ENCODE peak calls at places on chromosomes 5 and 9, in six cellular contexts. T is activated CD4-positive, alpha-beta T cell treated with anti-CD3 and anti-CD28 coated beads, Interleukin-2, amount 50 U/mL, for 1 hour; H is T-helper 1 cell; L is kidney; R is aorta; Y is sigmoid colon. E is an unnamed sample.

GRCh38 chr9:127347831-127348699 is 48.9 kb upstream of the SLC2A8 start:
- DNase-seq in T (no peak), H (no peak), L (no peak), R (no peak), Y (no peak), E (no peak)

GRCh38 chr5:82793808-82794419 is 283.3 kb downstream of the TMEM167A start:
- DNase-seq in T (peak), H (peak), L (no peak), R (no peak), Y (no peak), E (peak)

GRCh38 chr9:129557192-129558036 is 63.5 kb downstream of the C9orf50 start:
- DNase-seq in T (no peak), H (no peak), L (peak), R (no peak), Y (no peak), E (no peak)

GRCh38 chr9:79482078-79482477 is 89.7 kb upstream of the TLE4 start:
- DNase-seq in T (no peak), H (no peak), L (no peak), R (no peak), Y (no peak), E (no peak)

GRCh38 chr5:125257057-125257970 is 510.9 kb upstream of the ZNF608 start:
- DNase-seq in T (no peak), H (no peak), L (no peak), R (no peak), Y (no peak), E (no peak)

GRCh38 chr9:110785166-110785565 is 116.6 kb downstream of the MUSK start:
- DNase-seq in T (no peak), H (no peak), L (no peak), R (no peak), Y (no peak), E (no peak)

GRCh38 chr5:33457124-33457523 is 16.4 kb downstream of the TARS1 start:
- DNase-seq in T (no peak), H (no peak), L (no peak), R (no peak), Y (no peak), E (no peak)

GRCh38 chr5:167671176-167671575 is 620.3 kb upstream of the WWC1 start:
- DNase-seq in T (no peak), H (no peak), L (no peak), R (no peak), Y (no peak), E (no peak)

GRCh38 chr9:37301369-37302172 is 120.9 kb upstream of the GRHPR start:
- DNase-seq in T (no peak), H (no peak), L (no peak), R (no peak), Y (no peak), E (no peak)

GRCh38 chr9:21611896-21612295 is 129.8 kb upstream of the IFNE start:
- DNase-seq in T (no peak), H (peak), L (no peak), R (no peak), Y (no peak), E (no peak)

GRCh38 chr5:91302958-91303357 is 80.2 kb downstream of the ARRDC3 start:
- DNase-seq in T (no peak), H (no peak), L (no peak), R (no peak), Y (no peak), E (no peak)

GRCh38 chr5:131794596-131794995 is 2.2 kb downstream of the FNIP1 start:
- DNase-seq in T (no peak), H (no peak), L (no peak), R (no peak), Y (no peak), E (no peak)

GRCh38 chr5:72325566-72326297 is 5.6 kb downstream of the PTCD2 start:
- DNase-seq in T (no peak), H (no peak), L (no peak), R (no peak), Y (no peak), E (peak)

GRCh38 chr5:157719231-157719630 is 12.0 kb upstream of the THG1L start:
- DNase-seq in T (no peak), H (no peak), L (no peak), R (no peak), Y (no peak), E (no peak)

GRCh38 chr9:103999375-104000062 is 94.6 kb upstream of the SMC2 start:
- DNase-seq in T (no peak), H (no peak), L (peak), R (peak), Y (no peak), E (no peak)

GRCh38 chr9:128733256-128733655 is 9.3 kb upstream of the ZDHHC12 start:
- DNase-seq in T (no peak), H (no peak), L (no peak), R (peak), Y (peak), E (peak)

GRCh38 chr9:7828344-7828743 is 28.8 kb upstream of the DMAC1 start:
- DNase-seq in T (no peak), H (no peak), L (no peak), R (no peak), Y (no peak), E (no peak)

GRCh38 chr5:31361906-31362900 is 168.7 kb downstream of the CDH6 start:
- DNase-seq in T (no peak), H (no peak), L (no peak), R (no peak), Y (no peak), E (peak)

GRCh38 chr5:35672995-35673394 is 55.3 kb downstream of the SPEF2 start:
- DNase-seq in T (peak), H (no peak), L (no peak), R (no peak), Y (no peak), E (no peak)

GRCh38 chr9:6272229-6272597 is 56.0 kb upstream of the TPD52L3 start:
- DNase-seq in T (no peak), H (no peak), L (no peak), R (no peak), Y (no peak), E (no peak)

GRCh38 chr5:171907731-171908343 is 98.6 kb downstream of the FBXW11 start:
- DNase-seq in T (peak), H (peak), L (no peak), R (no peak), Y (no peak), E (peak)

GRCh38 chr9:98031935-98032334 is 24.6 kb upstream of the NANS start:
- DNase-seq in T (no peak), H (no peak), L (no peak), R (no peak), Y (no peak), E (no peak)

GRCh38 chr5:132389051-132389331 is 19.5 kb downstream of the SLC22A5 start:
- DNase-seq in T (no peak), H (no peak), L (no peak), R (no peak), Y (no peak), E (no peak)

GRCh38 chr9:76373173-76373771 is 21.0 kb downstream of the RFK start:
- DNase-seq in T (no peak), H (no peak), L (no peak), R (peak), Y (peak), E (peak)

GRCh38 chr5:132751444-132751843 is 4.2 kb downstream of the CCNI2 start:
- DNase-seq in T (no peak), H (no peak), L (no peak), R (peak), Y (peak), E (no peak)

GRCh38 chr9:97557606-97558095 is 56.2 kb downstream of the TMOD1 start:
- DNase-seq in T (no peak), H (no peak), L (no peak), R (peak), Y (peak), E (no peak)

GRCh38 chr5:179901915-179902762 is 5.6 kb downstream of the TBC1D9B start:
- DNase-seq in T (no peak), H (no peak), L (peak), R (no peak), Y (no peak), E (no peak)

GRCh38 chr5:14038341-14038959 is 94.0 kb upstream of the DNAH5 start:
- DNase-seq in T (no peak), H (no peak), L (no peak), R (no peak), Y (no peak), E (peak)

GRCh38 chr5:42596817-42597216 is 159.8 kb upstream of the CCDC152 start:
- DNase-seq in T (no peak), H (no peak), L (no peak), R (no peak), Y (no peak), E (no peak)

GRCh38 chr9:27247756-27248155 is 49.2 kb downstream of the EQTN start:
- DNase-seq in T (no peak), H (no peak), L (no peak), R (no peak), Y (no peak), E (no peak)

GRCh38 chr5:133612021-133612860 is at the start of gene FSTL4:
- DNase-seq in T (peak), H (no peak), L (peak), R (no peak), Y (no peak), E (no peak)

E was measured in RCC 7860.